ENCODE peak calls at places on chromosomes 3 and 15, in five cellular contexts. K is lung microvascular endothelial cell, E is uterus, N is globus pallidus, L is GM10248. T is an unnamed sample.

GRCh38 chr3:45080824-45081223 is 54.7 kb downstream of the CLEC3B start:
- DNase-seq in L (no peak), E (no peak), K (no peak), N (no peak), T (no peak)

GRCh38 chr15:64895285-64896065 is 16.2 kb upstream of the ANKDD1A start:
- DNase-seq in E (no peak), L (peak; percentile 67), K (peak; percentile 71), N (no peak), T (no peak)

GRCh38 chr3:154040283-154040682 is 80.9 kb upstream of the ARHGEF26 start:
- DNase-seq in E (no peak), K (peak; percentile 29), N (no peak), L (no peak), T (no peak)

GRCh38 chr3:161345023-161345422 is 26.3 kb downstream of the SPTSSB start:
- DNase-seq in L (no peak), N (no peak), K (no peak), E (no peak), T (no peak)

GRCh38 chr15:43406192-43406591 is 35.3 kb downstream of the TUBGCP4 start:
- DNase-seq in E (no peak), L (no peak), K (no peak), N (no peak), T (no peak)

GRCh38 chr3:172522871-172523818 is at the start of gene TNFSF10:
- DNase-seq in L (peak; percentile 73), E (peak; percentile 62), K (peak; percentile 68), N (peak; percentile 60), T (no peak)

GRCh38 chr3:112813723-112814171 is 32.9 kb downstream of the CD200R1L start:
- DNase-seq in K (no peak), E (no peak), L (peak; percentile 35), N (peak; percentile 57), T (no peak)

GRCh38 chr3:123449986-123450474 is 1.1 kb upstream of the ADCY5 start:
- DNase-seq in K (no peak), E (peak; percentile 53), N (peak; percentile 73), L (no peak), T (peak; percentile 75)

GRCh38 chr3:43451670-43452254 is 165.4 kb downstream of the SNRK start:
- DNase-seq in N (no peak), E (no peak), L (no peak), K (no peak), T (no peak)

GRCh38 chr15:59410448-59410896 is 27.5 kb upstream of the FAM81A start:
- DNase-seq in N (no peak), E (no peak), K (no peak), L (no peak), T (no peak)

GRCh38 chr3:23608650-23609049 is 197.1 kb upstream of the UBE2E1 start:
- DNase-seq in L (no peak), K (no peak), N (no peak), E (no peak), T (no peak)

GRCh38 chr15:78726870-78727551 is 84.3 kb downstream of the ADAMTS7 start:
- DNase-seq in N (no peak), E (no peak), K (peak; percentile 10), L (no peak), T (peak; percentile 58)

GRCh38 chr15:54585063-54585462 is 606.8 kb downstream of the UNC13C start:
- DNase-seq in N (no peak), L (no peak), E (no peak), K (no peak), T (no peak)

GRCh38 chr3:42123824-42124500 is 32.8 kb downstream of the TRAK1 start:
- DNase-seq in N (no peak), K (no peak), L (no peak), E (no peak), T (no peak)

GRCh38 chr15:84888639-84889038 is 4.2 kb downstream of the SLC28A1 start:
- DNase-seq in K (no peak), L (no peak), E (no peak), N (no peak), T (no peak)

GRCh38 chr15:87200149-87200548 is 1056.4 kb downstream of the NTRK3 start:
- DNase-seq in L (no peak), N (no peak), E (no peak), K (no peak), T (no peak)

GRCh38 chr15:65067645-65068416 is at the start of gene RASL12:
- DNase-seq in E (peak; percentile 63), N (no peak), L (no peak), K (no peak), T (peak; percentile 74)

GRCh38 chr15:91049378-91050127 is 27.2 kb upstream of the VPS33B start:
- DNase-seq in K (peak; percentile 69), L (peak; percentile 54), E (peak; percentile 35), N (peak; percentile 73), T (peak; percentile 61)

GRCh38 chr3:63479661-63480035 is 172.8 kb upstream of the SNTN start:
- DNase-seq in N (no peak), E (peak; percentile 13), L (no peak), K (no peak), T (no peak)

GRCh38 chr15:80932989-80933388 is 56.6 kb downstream of the MESD start:
- DNase-seq in E (no peak), N (no peak), L (no peak), K (peak; percentile 49), T (no peak)

GRCh38 chr3:54999801-55000200 is 71.9 kb upstream of the LRTM1 start:
- DNase-seq in L (no peak), K (no peak), E (no peak), N (no peak), T (peak; percentile 39)

GRCh38 chr3:28286595-28286994 is 45.2 kb downstream of the CMC1 start:
- DNase-seq in K (peak; percentile 40), E (no peak), L (peak; percentile 15), N (peak; percentile 26), T (no peak)

GRCh38 chr15:31510003-31510402 is 183.4 kb downstream of the KLF13 start:
- DNase-seq in L (no peak), N (no peak), E (no peak), K (peak; percentile 26), T (peak; percentile 26)

GRCh38 chr3:17643691-17644090 is 98.7 kb downstream of the TBC1D5 start:
- DNase-seq in K (no peak), N (no peak), E (no peak), L (no peak), T (no peak)

GRCh38 chr3:132569580-132569979 is 27.5 kb upstream of the ACKR4 start:
- DNase-seq in N (no peak), K (no peak), L (no peak), E (no peak), T (no peak)

GRCh38 chr15:78315686-78316085 is 16.3 kb upstream of the SKIC8 start:
- DNase-seq in L (peak; percentile 37), K (peak; percentile 49), N (no peak), E (no peak), T (peak; percentile 71)

GRCh38 chr15:59371458-59372351 is 966 bp downstream of the MYO1E start:
- DNase-seq in L (peak; percentile 59), K (peak; percentile 15), E (peak; percentile 19), N (peak; percentile 69), T (no peak)

GRCh38 chr3:195914648-195915473 is 6.5 kb upstream of the TNK2 start:
- DNase-seq in N (peak; percentile 93), L (peak; percentile 94), E (peak; percentile 96), K (peak; percentile 92), T (peak; percentile 94)

GRCh38 chr15:80180468-80180867 is 27.7 kb downstream of the FAH start:
- DNase-seq in N (no peak), E (no peak), L (no peak), K (no peak), T (no peak)

GRCh38 chr15:96058103-96058851 is 272.2 kb upstream of the NR2F2 start:
- DNase-seq in E (no peak), N (peak; percentile 41), K (peak; percentile 47), L (peak; percentile 25), T (no peak)

GRCh38 chr3:18035641-18036466 is 293.4 kb upstream of the TBC1D5 start:
- DNase-seq in E (no peak), N (no peak), K (no peak), L (no peak), T (no peak)

GRCh38 chr3:175001091-175001490 is 142.0 kb downstream of the NAALADL2 start:
- DNase-seq in N (no peak), K (no peak), E (no peak), L (no peak), T (no peak)

GRCh38 chr15:76642671-76643070 is 262.5 kb downstream of the SCAPER start:
- DNase-seq in K (peak; percentile 3), N (no peak), E (no peak), L (no peak), T (no peak)

GRCh38 chr3:130905551-130905950 is 11.7 kb downstream of the ATP2C1 start:
- DNase-seq in K (peak; percentile 16), L (no peak), N (no peak), E (no peak), T (no peak)

GRCh38 chr3:134258761-134259347 is 8.2 kb upstream of the RYK start:
- DNase-seq in E (no peak), N (no peak), L (no peak), K (no peak), T (no peak)

GRCh38 chr15:33807665-33808064 is 160.6 kb upstream of the CHRM5 start:
- DNase-seq in L (no peak), E (no peak), K (no peak), N (no peak), T (no peak)

T was measured in ecto neural progenitor cell.